ENCODE peak calls at places on chromosomes 2 and 18, in nine cellular contexts. Z is A549; R is CD8-positive, alpha-beta memory T cell; G is endodermal cell; A is AG04450; L is brain microvascular endothelial cell; H is astrocyte of the spinal cord; T is AG09309; P is foreskin fibroblast. I is an unnamed sample.

GRCh38 chr2:19669126-19669525 is 232.7 kb downstream of the TTC32 start:
- DNase-seq in Z (no peak), R (no peak), G (peak), A (no peak), L (no peak), H (no peak), T (no peak), P (no peak), I (no peak)

GRCh38 chr18:32157580-32157979 is 32.3 kb upstream of the MEP1B start:
- DNase-seq in Z (no peak), R (no peak), G (no peak), A (no peak), L (no peak), H (no peak), T (no peak), P (no peak), I (no peak)

GRCh38 chr18:22355069-22355468 is 62.6 kb downstream of the CTAGE1 start:
- DNase-seq in Z (no peak), R (no peak), G (no peak), A (no peak), L (no peak), H (no peak), T (no peak), P (no peak), I (no peak)

GRCh38 chr2:35510641-35511040 is 844.9 kb upstream of the CRIM1 start:
- DNase-seq in Z (no peak), R (no peak), G (no peak), A (no peak), L (peak), H (no peak), T (no peak), P (no peak), I (no peak)

GRCh38 chr2:165899311-165899710 is 54.3 kb downstream of the TTC21B start:
- DNase-seq in Z (no peak), R (no peak), G (no peak), A (no peak), L (no peak), H (no peak), T (peak), P (no peak), I (no peak)

GRCh38 chr2:46615555-46616487 is 136.5 kb downstream of the TMEM247 start:
- DNase-seq in Z (peak), R (peak), G (no peak), A (no peak), L (no peak), H (peak), T (no peak), P (no peak), I (peak)

GRCh38 chr2:2877427-2877826 is 500.2 kb downstream of the EIPR1 start:
- DNase-seq in Z (no peak), R (no peak), G (no peak), A (no peak), L (no peak), H (no peak), T (no peak), P (no peak), I (no peak)

GRCh38 chr18:23528580-23529472 is 25.5 kb downstream of the RMC1 start:
- DNase-seq in Z (no peak), R (no peak), G (no peak), A (no peak), L (no peak), H (no peak), T (peak), P (peak), I (peak)

GRCh38 chr2:23954325-23955014 is 14.2 kb downstream of the UBXN2A start:
- DNase-seq in Z (no peak), R (no peak), G (no peak), A (no peak), L (no peak), H (no peak), T (no peak), P (no peak), I (peak)

GRCh38 chr2:151394509-151394908 is 15.2 kb upstream of the RIF1 start:
- DNase-seq in Z (no peak), R (no peak), G (no peak), A (no peak), L (no peak), H (no peak), T (no peak), P (no peak), I (no peak)

GRCh38 chr2:197028230-197028629 is 101.7 kb upstream of the PGAP1 start:
- DNase-seq in Z (peak), R (no peak), G (no peak), A (peak), L (peak), H (peak), T (no peak), P (peak), I (peak)

GRCh38 chr2:86372641-86373502 is 35.4 kb upstream of the REEP1 start:
- DNase-seq in Z (peak), R (no peak), G (peak), A (peak), L (peak), H (peak), T (no peak), P (peak), I (peak)

DNA sequence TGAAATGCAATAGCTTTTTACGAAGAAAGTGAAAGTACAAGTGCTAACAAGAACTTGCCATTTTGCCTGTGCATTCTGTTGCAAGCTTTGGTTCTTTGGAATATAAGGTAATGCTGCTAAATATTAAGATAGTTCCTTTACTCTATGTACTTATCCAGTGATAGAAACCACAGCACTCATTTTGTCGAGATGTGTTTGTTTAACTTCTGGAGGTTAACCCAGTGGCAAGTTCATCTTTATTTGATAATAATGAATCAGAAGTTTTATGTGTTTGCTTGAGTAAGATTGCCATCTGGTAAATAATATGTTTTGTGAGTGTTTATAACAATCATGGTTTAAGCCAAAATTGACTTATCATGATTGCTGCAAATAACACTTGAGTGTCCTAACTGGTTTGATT is 373.1 kb upstream of the FANCL start:
- DNase-seq in Z (peak), R (no peak), G (no peak), A (no peak), L (no peak), H (no peak), T (no peak), P (no peak), I (no peak)
- H3K4me3 ChIP-seq in Z (no peak), R (no peak), G (no peak), A (no peak), L (no peak), H (no peak), T (no peak), P (no peak), I (no peak)

DNA sequence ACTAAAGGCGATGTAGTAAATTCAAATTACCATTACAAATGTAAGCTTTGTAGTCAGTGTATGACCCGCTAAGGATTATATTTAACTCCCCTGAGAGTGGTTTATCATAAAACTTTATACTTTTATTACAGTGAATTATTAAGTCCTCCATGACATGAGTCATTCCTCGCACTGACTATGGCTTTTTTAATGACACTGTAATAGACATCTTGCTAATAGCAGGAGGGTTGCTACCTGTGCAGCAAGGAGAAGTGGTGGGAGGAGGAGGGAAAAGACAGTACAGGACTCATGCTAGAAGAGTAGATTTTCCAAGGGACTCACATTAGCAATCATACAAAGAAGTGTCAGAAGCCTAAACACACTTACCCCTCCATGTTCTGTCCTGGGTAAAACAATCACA is 556.1 kb downstream of the BCL11A start:
- DNase-seq in Z (no peak), R (no peak), G (no peak), A (no peak), L (no peak), H (no peak), T (no peak), P (no peak), I (no peak)
- H3K4me3 ChIP-seq in Z (no peak), R (no peak), G (no peak), A (no peak), L (no peak), H (no peak), T (no peak), P (no peak), I (no peak)

DNA sequence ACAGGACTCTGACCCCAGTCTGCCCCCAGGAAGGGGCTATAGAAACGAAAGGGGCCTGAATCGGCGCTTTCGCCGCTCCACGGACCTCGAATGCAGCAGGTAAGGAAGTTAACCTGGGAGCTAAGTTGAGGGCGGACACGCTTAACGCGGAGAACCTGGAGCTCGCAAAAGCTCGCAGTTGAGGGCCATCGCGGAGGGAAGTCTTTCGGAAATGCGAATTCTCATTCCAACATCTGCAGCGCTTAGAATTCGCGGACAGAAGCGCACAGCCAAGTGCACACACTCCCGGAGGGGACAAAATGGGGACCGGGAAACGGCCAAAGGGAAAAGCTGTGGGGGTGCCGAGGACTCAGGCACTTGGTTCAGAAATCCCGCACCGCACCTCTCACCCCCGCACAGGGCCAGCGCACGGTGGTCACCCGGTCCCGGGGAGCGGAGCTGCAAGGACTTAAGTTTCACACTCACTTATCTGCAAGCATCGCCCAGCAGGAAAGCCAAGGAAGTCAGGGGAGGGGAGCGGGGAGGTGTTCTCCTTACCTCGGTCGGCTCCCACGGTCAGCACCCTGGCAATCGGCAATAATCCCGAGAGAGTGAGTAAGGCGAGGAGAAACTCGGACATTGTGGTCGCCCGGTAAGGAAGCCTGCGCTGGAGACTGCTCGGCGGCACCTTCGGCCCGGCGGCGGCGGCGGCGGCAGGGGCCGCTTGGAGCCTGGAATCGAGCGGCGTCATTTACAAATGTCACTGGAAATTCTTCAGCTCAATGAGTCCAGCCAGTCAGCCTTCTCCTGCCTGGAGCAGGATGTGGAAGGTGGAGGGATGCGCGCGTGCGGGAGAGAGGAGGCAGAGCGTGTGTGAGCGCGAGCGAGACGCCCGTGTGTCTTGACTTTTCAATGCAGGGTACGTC is 453 bp downstream of the LRP1B start:
- DNase-seq in Z (peak), R (no peak), G (peak), A (no peak), L (peak), H (peak), T (no peak), P (peak), I (peak)
- H3K4me3 ChIP-seq in Z (peak), R (no peak), G (peak), A (peak), L (peak), H (peak), T (peak), P (peak), I (peak)

GRCh38 chr2:172239944-172240590 is 137.4 kb upstream of the DLX2 start:
- DNase-seq in Z (no peak), R (no peak), G (no peak), A (no peak), L (no peak), H (peak), T (no peak), P (no peak), I (peak)
- H3K4me3 ChIP-seq in Z (no peak), R (no peak), G (no peak), A (no peak), L (no peak), H (no peak), T (no peak), P (no peak), I (no peak)